ENCODE peak calls at places on chromosomes 5 and 9, in five cellular contexts. M, C, A, G and U are unnamed samples.

GRCh38 chr5:138461343-138462125 is 3.7 kb upstream of the EGR1 start:
- DNase-seq in A (no peak), M (no peak), G (no peak), C (no peak), U (peak; percentile 36)

GRCh38 chr9:136201174-136201573 is 3.8 kb downstream of the LHX3 start:
- DNase-seq in C (no peak), G (no peak), M (no peak), A (no peak), U (no peak)

GRCh38 chr5:54404568-54404967 is 50.9 kb upstream of the HSPB3 start:
- DNase-seq in A (no peak), C (no peak), M (no peak), G (no peak), U (no peak)

GRCh38 chr9:106733828-106734227 is 129.1 kb upstream of the ZNF462 start:
- DNase-seq in G (no peak), M (no peak), C (no peak), A (no peak), U (no peak)

GRCh38 chr5:93850311-93850710 is 108.9 kb upstream of the POU5F2 start:
- DNase-seq in G (no peak), A (no peak), M (no peak), C (no peak), U (no peak)

GRCh38 chr9:96564217-96564616 is 55.4 kb downstream of the CDC14B start:
- DNase-seq in G (no peak), M (no peak), C (no peak), A (peak; percentile 14), U (no peak)

GRCh38 chr9:91522496-91522895 is 98.9 kb upstream of the NFIL3 start:
- DNase-seq in G (no peak), M (no peak), C (no peak), A (no peak), U (no peak)

GRCh38 chr5:154779105-154779504 is 23.9 kb downstream of the LARP1 start:
- DNase-seq in M (peak; percentile 61), C (no peak), A (peak; percentile 77), G (no peak), U (no peak)

GRCh38 chr5:109959652-109960051 is 269.9 kb downstream of the MAN2A1 start:
- DNase-seq in C (no peak), A (peak; percentile 13), G (peak; percentile 37), M (no peak), U (peak; percentile 49)

GRCh38 chr5:179287631-179288030 is 57.6 kb downstream of the ADAMTS2 start:
- DNase-seq in M (no peak), A (no peak), C (no peak), G (no peak), U (no peak)

GRCh38 chr5:179287071-179287470 is 58.2 kb downstream of the ADAMTS2 start:
- DNase-seq in C (no peak), M (no peak), G (no peak), A (no peak), U (no peak)

GRCh38 chr5:179285236-179285635 is 60.0 kb downstream of the ADAMTS2 start:
- DNase-seq in M (no peak), G (no peak), C (no peak), A (no peak), U (no peak)

GRCh38 chr5:179281688-179282087 is 63.6 kb downstream of the ADAMTS2 start:
- DNase-seq in A (no peak), C (no peak), M (no peak), G (no peak), U (no peak)

GRCh38 chr5:179284751-179285191 is 60.5 kb downstream of the ADAMTS2 start:
- DNase-seq in C (no peak), M (no peak), A (no peak), G (no peak), U (no peak)
- H3K4me2 ChIP-seq in C (no peak overlapping the region), M (no peak overlapping the region), A (no peak overlapping the region), G (no peak overlapping the region), U (no peak overlapping the region)

GRCh38 chr9:89956331-89956730 is 351.5 kb downstream of the GADD45G start:
- DNase-seq in C (no peak), A (no peak), G (no peak), M (no peak), U (no peak)
- TF ChIP-seq JUNB in C (no peak), A (no peak), G (no peak), M (no peak), U (no peak)

GRCh38 chr9:94745806-94746540 is 19.5 kb downstream of the AOPEP start:
- DNase-seq in C (no peak), M (no peak), G (no peak), A (no peak), U (no peak)

GRCh38 chr9:94743035-94743954 is 16.8 kb downstream of the AOPEP start:
- DNase-seq in G (no peak), A (no peak), C (no peak), M (no peak), U (no peak)

GRCh38 chr9:94740191-94740874 is 13.8 kb downstream of the AOPEP start:
- DNase-seq in G (no peak), C (no peak), A (no peak), M (no peak), U (no peak)

GRCh38 chr9:94746541-94747505 is 20.3 kb downstream of the AOPEP start:
- DNase-seq in A (peak; percentile 40), M (no peak), G (no peak), C (no peak), U (no peak)

DNA sequence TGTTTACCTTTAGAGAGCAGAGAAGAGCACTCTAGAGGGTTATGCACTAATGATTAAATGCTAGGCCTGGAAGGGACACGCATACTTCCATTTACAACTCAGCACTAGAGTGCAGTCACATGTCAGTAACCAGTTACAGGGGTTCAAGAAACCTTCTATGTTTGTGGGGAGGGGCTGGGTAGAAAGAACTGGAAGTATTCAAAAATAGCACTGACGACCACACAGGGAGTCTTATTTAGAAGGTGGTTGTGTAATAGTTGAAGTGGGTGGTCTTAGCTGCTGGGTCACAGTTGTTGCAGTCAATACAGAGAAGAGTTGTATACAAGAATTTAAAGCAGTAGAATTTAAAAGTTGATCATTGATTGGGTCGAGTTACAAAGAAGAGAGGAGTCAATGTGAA is 15.4 kb downstream of the AOPEP start:
- DNase-seq in C (no peak), A (no peak), M (no peak), G (no peak), U (no peak)
- H3K4me2 ChIP-seq in C (no peak overlapping the region), A (no peak overlapping the region), M (no peak overlapping the region), G (no peak overlapping the region), U (no peak overlapping the region)

GRCh38 chr9:110828148-110828730 is 159.6 kb downstream of the MUSK start:
- DNase-seq in G (no peak), C (no peak), A (no peak), M (no peak), U (peak; percentile 11)
- TF ChIP-seq JUNB in G (no peak), C (no peak), A (no peak), M (no peak), U (no peak)

DNA sequence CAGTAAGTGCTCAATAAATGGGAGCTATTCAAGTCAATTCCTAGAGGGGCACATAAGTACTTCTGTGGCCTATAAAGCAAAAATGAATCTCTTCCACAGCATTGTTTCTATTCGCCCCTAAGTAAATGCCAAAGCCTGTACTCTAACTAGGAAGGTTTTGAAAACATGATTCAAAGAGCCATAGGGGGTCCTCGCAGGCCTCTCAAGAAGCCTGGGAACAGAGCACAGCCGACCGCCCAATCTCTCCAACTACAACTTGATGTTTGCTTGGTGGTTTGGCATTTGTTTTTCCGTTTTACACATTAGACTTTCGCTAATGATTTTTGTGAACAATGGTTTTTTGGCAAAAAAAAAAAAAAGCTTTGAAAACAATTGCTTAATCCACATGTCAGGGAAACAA is 19.4 kb downstream of the EFNA5 start:
- DNase-seq in A (no peak), M (no peak), G (no peak), C (no peak), U (peak; percentile 86)
- H3K4me2 ChIP-seq in A (no peak overlapping the region), M (no peak overlapping the region), G (no peak overlapping the region), C (no peak overlapping the region), U (no peak overlapping the region)

GRCh38 chr5:39194466-39195136 is 24.8 kb downstream of the FYB1 start:
- DNase-seq in G (peak; percentile 35), C (no peak), A (peak; percentile 40), M (peak; percentile 49), U (no peak)
- TF ChIP-seq JUNB in G (no peak), C (no peak), A (no peak), M (peak; percentile 52), U (no peak)